ENCODE peak calls at places on chromosome 15, in four cellular contexts. T is body of pancreas; J is activated CD8-positive, alpha-beta memory T cell treated with anti-CD3 and anti-CD28 coated beads for 48 hours; S is IMR-90. F is an unnamed sample.
A peak's percentile ranks its signal among the peaks of the same experiment; 100 is the strongest.

GRCh38 chr15:68820205-68820588 is 498 bp downstream of the ANP32A start:
- DNase-seq in T (peak; percentile 48), J (no peak), S (no peak), F (peak; percentile 72)

GRCh38 chr15:85771781-85772445 is 22.8 kb downstream of the KLHL25 start:
- DNase-seq in T (no peak), S (peak; percentile 13), J (no peak), F (no peak)

GRCh38 chr15:95644476-95644875 is 686.0 kb upstream of the NR2F2 start:
- DNase-seq in T (no peak), S (no peak), J (no peak), F (no peak)

GRCh38 chr15:55698653-55699052 is 44.3 kb downstream of the PRTG start:
- DNase-seq in J (no peak), S (no peak), T (no peak), F (no peak)

GRCh38 chr15:43440721-43441281 is 52.2 kb downstream of the TP53BP1 start:
- DNase-seq in J (no peak), S (peak; percentile 99), T (peak; percentile 35), F (peak; percentile 79)

GRCh38 chr15:73626072-73626471 is 7.1 kb downstream of the NPTN start:
- DNase-seq in J (no peak), S (no peak), T (no peak), F (no peak)

GRCh38 chr15:42494998-42495360 is 455 bp upstream of the SNAP23 start:
- DNase-seq in T (peak; percentile 67), S (peak; percentile 77), J (no peak), F (no peak)

GRCh38 chr15:74314897-74315438 is 52.5 kb downstream of the CYP11A1 start:
- DNase-seq in S (no peak), J (no peak), T (no peak), F (no peak)

GRCh38 chr15:64559243-64559642 is 98.9 kb downstream of the ZNF609 start:
- DNase-seq in T (no peak), J (no peak), S (no peak), F (no peak)

GRCh38 chr15:100429116-100429728 is 87.4 kb upstream of the ADAMTS17 start:
- DNase-seq in T (peak; percentile 41), S (no peak), J (no peak), F (no peak)

GRCh38 chr15:73732911-73733310 is 20.2 kb downstream of the INSYN1 start:
- DNase-seq in S (no peak), T (no peak), J (no peak), F (no peak)

GRCh38 chr15:63156708-63157065 is 590 bp downstream of the RPS27L start:
- DNase-seq in J (no peak), S (peak; percentile 47), T (peak; percentile 24), F (no peak)

GRCh38 chr15:100713163-100713867 is 110.9 kb downstream of the ASB7 start:
- DNase-seq in J (no peak), T (peak; percentile 72), S (peak; percentile 79), F (no peak)

GRCh38 chr15:33934396-33934795 is 33.9 kb upstream of the CHRM5 start:
- DNase-seq in T (no peak), S (peak; percentile 12), J (no peak), F (no peak)